ENCODE peak calls at places on chromosome 15, in seven cellular contexts. Q is HCT116, W is A549, H is Panc1, C is GM23338, D is K562, V is HepG2. Y is an unnamed sample.

GRCh38 chr15:20340331-20340811 is 201.2 kb downstream of the GOLGA6L6 start:
- DNase-seq in V (no peak), D (peak), Q (no peak), W (peak), H (no peak), C (no peak), Y (no peak)

GRCh38 chr15:73866881-73867410 is 6.4 kb upstream of the TBC1D21 start:
- DNase-seq in D (peak), V (no peak), C (peak), H (no peak), Q (no peak), W (no peak), Y (no peak)

GRCh38 chr15:90425726-90426346 is 37.8 kb downstream of the IQGAP1 start:
- DNase-seq in W (no peak), C (peak), Q (no peak), D (no peak), H (no peak), V (no peak), Y (no peak)

GRCh38 chr15:28273468-28273867 is 48.5 kb downstream of the HERC2 start:
- DNase-seq in V (no peak), W (peak), C (peak), H (no peak), Q (no peak), D (no peak), Y (no peak)

GRCh38 chr15:79310985-79311900 is at the start of gene TMED3:
- DNase-seq in D (peak), W (peak), C (peak), Q (peak), H (peak), V (peak), Y (peak)

GRCh38 chr15:95829062-95829461 is 501.4 kb upstream of the NR2F2 start:
- DNase-seq in W (no peak), H (no peak), C (peak), D (no peak), Q (no peak), V (no peak), Y (no peak)

GRCh38 chr15:38414351-38414750 is 39.6 kb upstream of the FAM98B start:
- DNase-seq in H (peak), Q (peak), D (peak), W (peak), V (peak), C (peak), Y (no peak)

GRCh38 chr15:52337198-52337853 is 41.7 kb upstream of the MYO5C start:
- DNase-seq in C (peak), V (peak), H (no peak), W (peak), Q (no peak), D (no peak), Y (no peak)

GRCh38 chr15:92663250-92663951 is 7.8 kb upstream of the FAM174B start:
- DNase-seq in W (no peak), Q (no peak), V (no peak), C (no peak), D (no peak), H (no peak), Y (no peak)

GRCh38 chr15:52682776-52683175 is 3.6 kb upstream of the ATOSA start:
- DNase-seq in Q (no peak), C (no peak), H (no peak), D (no peak), V (no peak), W (no peak), Y (peak)

GRCh38 chr15:82537351-82537908 is 2.8 kb downstream of the RPS17 start:
- DNase-seq in Q (no peak), V (no peak), W (no peak), D (peak), C (no peak), H (no peak), Y (no peak)

GRCh38 chr15:83871808-83872559 is 218.1 kb downstream of the ADAMTSL3 start:
- DNase-seq in H (no peak), W (peak), C (no peak), V (no peak), D (peak), Q (no peak), Y (no peak)

GRCh38 chr15:80970018-80970657 is 19.5 kb downstream of the MESD start:
- DNase-seq in H (no peak), W (peak), Q (peak), V (peak), D (peak), C (peak), Y (peak)

GRCh38 chr15:70512772-70513362 is 250.5 kb downstream of the UACA start:
- DNase-seq in V (peak), C (peak), D (peak), Q (peak), H (no peak), W (peak), Y (peak)

GRCh38 chr15:56752986-56753385 is 19.7 kb upstream of the ZNF280D start:
- DNase-seq in V (no peak), Q (no peak), D (no peak), C (no peak), H (no peak), W (no peak), Y (no peak)

GRCh38 chr15:95162521-95162920 is 931.2 kb downstream of the MCTP2 start:
- DNase-seq in C (no peak), W (no peak), V (no peak), Q (no peak), D (no peak), H (no peak), Y (no peak)

GRCh38 chr15:57237282-57237642 is 139.0 kb upstream of the CGNL1 start:
- DNase-seq in H (no peak), D (no peak), W (no peak), C (peak), Q (no peak), V (no peak), Y (no peak)

GRCh38 chr15:63372018-63372705 is 9.5 kb downstream of the CA12 start:
- DNase-seq in V (no peak), Q (peak), W (peak), C (no peak), D (peak), H (no peak), Y (peak)

GRCh38 chr15:29822685-29823459 is 604 bp upstream of the TJP1 start:
- DNase-seq in C (peak), D (no peak), W (peak), Q (peak), V (peak), H (no peak), Y (no peak)

GRCh38 chr15:101492752-101493692 is 3.5 kb upstream of the PCSK6 start:
- DNase-seq in D (no peak), H (no peak), Q (no peak), V (no peak), W (no peak), C (no peak), Y (peak)

GRCh38 chr15:101491739-101492640 is 2.5 kb upstream of the PCSK6 start:
- DNase-seq in H (no peak), Q (no peak), D (no peak), W (no peak), V (no peak), C (no peak), Y (no peak)

GRCh38 chr15:101490408-101490891 is 943 bp upstream of the PCSK6 start:
- DNase-seq in Q (no peak), D (no peak), C (no peak), W (no peak), V (no peak), H (no peak), Y (no peak)

GRCh38 chr15:101489633-101490407 is at the start of gene PCSK6:
- DNase-seq in C (peak), Q (no peak), H (no peak), W (peak), V (no peak), D (peak), Y (no peak)

DNA sequence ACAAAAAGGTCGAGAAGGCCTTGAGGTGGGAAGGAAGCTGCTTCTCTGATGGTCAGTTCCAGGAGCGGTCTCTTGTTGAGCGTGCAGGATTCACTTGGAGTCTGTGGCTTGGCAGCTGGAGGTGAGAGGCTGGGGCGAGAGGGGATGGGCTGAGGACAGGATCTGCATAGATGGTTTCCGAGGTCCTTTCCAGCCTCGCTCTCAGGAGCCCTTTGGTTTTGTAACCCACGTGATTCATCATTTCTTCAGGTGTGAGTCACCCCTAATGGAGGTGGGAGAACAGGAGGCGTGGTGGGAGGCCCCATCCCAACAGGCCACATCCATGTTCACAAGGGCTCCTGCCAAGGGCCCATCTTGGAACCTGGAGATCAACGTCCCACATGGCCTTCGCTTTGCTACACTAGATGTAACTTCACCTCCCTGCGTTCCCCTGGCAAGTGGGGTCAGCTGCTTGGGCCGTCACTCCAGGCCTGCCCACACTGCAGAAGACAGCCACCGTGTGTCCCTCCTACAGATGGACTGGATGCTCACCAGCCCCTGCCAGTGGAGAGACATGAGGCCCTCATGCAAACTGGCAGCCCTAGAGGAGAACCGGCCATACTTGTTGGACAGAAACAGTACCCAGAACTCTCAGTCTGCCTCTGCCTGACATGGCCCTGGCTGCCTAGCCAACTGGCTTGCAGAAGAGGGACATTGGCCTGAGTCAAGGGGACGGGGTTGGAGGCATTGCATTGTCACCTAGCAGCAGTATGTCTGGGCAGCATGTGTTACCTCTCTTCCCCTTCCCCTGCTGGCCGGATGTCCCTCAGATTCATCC is 1.6 kb upstream of the PCSK6 start:
- DNase-seq in D (no peak), V (no peak), C (no peak), H (no peak), W (no peak), Q (no peak), Y (no peak)
- TF ChIP-seq REST in D (no peak), V (no peak), C (no peak), H (no peak), W (no peak), Q (no peak), Y (no peak)

DNA sequence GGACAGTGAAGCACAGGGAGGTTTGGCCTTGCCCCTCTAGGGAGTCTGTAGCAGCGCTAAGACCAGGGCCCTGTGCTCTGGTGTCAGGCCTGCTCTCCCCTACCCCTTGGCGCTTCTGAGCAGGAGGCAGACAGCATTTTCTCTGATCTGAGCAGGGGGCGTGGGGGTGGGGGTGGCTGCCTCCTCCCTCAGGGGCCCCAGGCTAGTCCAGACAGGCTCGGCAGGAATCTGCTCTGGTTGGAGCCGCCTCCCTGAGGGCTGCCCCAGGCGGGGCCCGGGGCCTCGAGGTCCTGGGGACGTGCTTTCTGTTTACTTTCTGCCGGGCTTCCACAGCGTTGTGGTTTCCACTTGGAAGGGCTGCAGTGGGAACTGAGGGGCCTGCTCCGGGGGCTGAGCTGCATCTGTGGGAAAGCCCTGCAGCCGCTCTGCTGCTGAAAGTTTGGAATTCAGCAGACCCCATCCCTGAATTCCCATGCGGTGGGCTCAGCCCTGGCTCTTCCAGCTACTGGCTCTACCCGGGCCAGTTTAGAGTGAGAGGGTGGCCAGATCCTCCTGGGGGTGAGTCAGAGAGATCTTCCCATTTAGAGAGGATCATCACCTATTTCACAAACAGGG is 105.4 kb downstream of the LINGO1 start:
- DNase-seq in H (no peak), V (peak), W (no peak), C (peak), Q (no peak), D (peak), Y (no peak)
- TF ChIP-seq REST in H (no peak), V (no peak), W (no peak), C (no peak), Q (no peak), D (no peak), Y (no peak)

GRCh38 chr15:67859331-67859946 is 19.6 kb upstream of the RNU6-1 start:
- DNase-seq in H (no peak), C (no peak), W (peak), Q (no peak), D (no peak), V (no peak), Y (no peak)

GRCh38 chr15:67855842-67856241 is 16.0 kb upstream of the RNU6-1 start:
- DNase-seq in W (no peak), H (no peak), V (no peak), C (no peak), D (no peak), Q (no peak), Y (no peak)

GRCh38 chr15:67854358-67854757 is 14.5 kb upstream of the RNU6-1 start:
- DNase-seq in W (no peak), Q (no peak), C (no peak), D (no peak), V (peak), H (no peak), Y (no peak)

GRCh38 chr15:67853454-67853853 is 13.6 kb upstream of the RNU6-1 start:
- DNase-seq in W (no peak), H (no peak), V (no peak), D (no peak), Q (no peak), C (no peak), Y (no peak)

GRCh38 chr15:67857220-67857619 is 17.4 kb upstream of the RNU6-1 start:
- DNase-seq in Q (no peak), D (no peak), W (no peak), V (no peak), H (no peak), C (no peak), Y (no peak)
- TF ChIP-seq REST in Q (no peak), D (no peak), W (no peak), V (no peak), H (no peak), C (no peak), Y (no peak)

GRCh38 chr15:99268431-99268830 is 17.1 kb downstream of the LRRC28 start:
- DNase-seq in C (no peak), H (no peak), V (peak), D (no peak), W (no peak), Q (no peak), Y (no peak)
- TF ChIP-seq REST in C (no peak), H (no peak), V (no peak), D (no peak), W (no peak), Q (no peak), Y (no peak)